ENCODE peak calls at places on chromosomes 3 and 15, in seven cellular contexts. U is right cardiac atrium, J is transverse colon, P is Peyer's patch, A is cardiac muscle cell, X is pancreas, Y is heart left ventricle. B is an unnamed sample.
A peak's percentile ranks its signal among the peaks of the same experiment; 100 is the strongest.

GRCh38 chr15:91263632-91264477 is 163.8 kb downstream of the SV2B start:
- DNase-seq in U (peak; percentile 92), J (peak; percentile 28), P (no peak), A (peak; percentile 13), X (no peak), Y (peak; percentile 81), B (no peak)

GRCh38 chr3:43855674-43856299 is 165.0 kb downstream of the ABHD5 start:
- DNase-seq in U (peak; percentile 79), J (peak; percentile 70), P (peak; percentile 31), A (peak; percentile 78), X (peak; percentile 69), Y (no peak), B (peak; percentile 24)

GRCh38 chr3:128780438-128780837 is 54.5 kb downstream of the RAB7A start:
- DNase-seq in U (no peak), J (no peak), P (no peak), A (no peak), X (no peak), Y (no peak), B (no peak)

GRCh38 chr3:72560857-72561675 is 287.2 kb downstream of the SHQ1 start:
- DNase-seq in U (no peak), J (no peak), P (no peak), A (no peak), X (no peak), Y (no peak), B (no peak)

GRCh38 chr3:172201136-172201989 is 162.0 kb downstream of the FNDC3B start:
- DNase-seq in U (peak; percentile 94), J (peak; percentile 74), P (peak; percentile 19), A (peak; percentile 93), X (peak; percentile 71), Y (peak; percentile 90), B (no peak)

GRCh38 chr3:179898024-179898423 is 138.7 kb downstream of the PEX5L start:
- DNase-seq in U (no peak), J (no peak), P (no peak), A (peak; percentile 53), X (no peak), Y (no peak), B (no peak)

GRCh38 chr15:90451215-90451850 is 63.3 kb downstream of the IQGAP1 start:
- DNase-seq in U (no peak), J (no peak), P (no peak), A (no peak), X (no peak), Y (no peak), B (no peak)

GRCh38 chr3:189863031-189863430 is 231.8 kb downstream of the TP63 start:
- DNase-seq in U (peak; percentile 70), J (no peak), P (no peak), A (peak; percentile 57), X (no peak), Y (peak; percentile 62), B (no peak)

GRCh38 chr15:89936051-89936792 is 23.5 kb upstream of the ARPIN start:
- DNase-seq in U (no peak), J (no peak), P (no peak), A (no peak), X (no peak), Y (no peak), B (peak; percentile 22)

GRCh38 chr15:58298883-58299282 is 132.9 kb upstream of the LIPC start:
- DNase-seq in U (peak; percentile 58), J (no peak), P (no peak), A (no peak), X (no peak), Y (no peak), B (no peak)

GRCh38 chr15:71485094-71485693 is 325.2 kb upstream of the NR2E3 start:
- DNase-seq in U (no peak), J (no peak), P (no peak), A (no peak), X (no peak), Y (no peak), B (no peak)

GRCh38 chr3:193783166-193783896 is 190.3 kb downstream of the OPA1 start:
- DNase-seq in U (no peak), J (no peak), P (no peak), A (peak; percentile 43), X (no peak), Y (no peak), B (no peak)

GRCh38 chr15:33091983-33092688 is 102.4 kb downstream of the FMN1 start:
- DNase-seq in U (no peak), J (peak; percentile 63), P (peak; percentile 18), A (no peak), X (no peak), Y (no peak), B (peak; percentile 55)

GRCh38 chr3:187925326-187925725 is 180.1 kb upstream of the BCL6 start:
- DNase-seq in U (no peak), J (no peak), P (no peak), A (peak; percentile 7), X (no peak), Y (no peak), B (no peak)

GRCh38 chr3:50616003-50616769 is 765 bp upstream of the MAPKAPK3 start:
- DNase-seq in U (peak; percentile 91), J (peak; percentile 92), P (peak; percentile 83), A (peak; percentile 87), X (peak; percentile 85), Y (peak; percentile 90), B (peak; percentile 79)

GRCh38 chr3:51675201-51675611 is 4.2 kb downstream of the TEX264 start:
- DNase-seq in U (no peak), J (no peak), P (no peak), A (peak; percentile 20), X (no peak), Y (no peak), B (no peak)

GRCh38 chr3:37993811-37994638 is 3.4 kb downstream of the VILL start:
- DNase-seq in U (peak; percentile 92), J (peak; percentile 79), P (peak; percentile 77), A (peak; percentile 93), X (peak; percentile 70), Y (peak; percentile 91), B (peak; percentile 74)

GRCh38 chr3:38027466-38028465 is 1.7 kb downstream of the PLCD1 start:
- DNase-seq in U (peak; percentile 33), J (peak; percentile 9), P (no peak), A (no peak), X (no peak), Y (peak; percentile 22), B (no peak)

GRCh38 chr15:63362873-63363272 is 18.8 kb downstream of the CA12 start:
- DNase-seq in U (no peak), J (no peak), P (no peak), A (no peak), X (no peak), Y (no peak), B (no peak)

GRCh38 chr15:63363292-63363691 is 18.4 kb downstream of the CA12 start:
- DNase-seq in U (no peak), J (no peak), P (no peak), A (no peak), X (no peak), Y (no peak), B (no peak)

GRCh38 chr15:63360170-63360569 is 21.5 kb downstream of the CA12 start:
- DNase-seq in U (no peak), J (no peak), P (no peak), A (no peak), X (no peak), Y (no peak), B (no peak)

GRCh38 chr15:63364293-63365003 is 17.2 kb downstream of the CA12 start:
- DNase-seq in U (peak; percentile 37), J (no peak), P (no peak), A (peak; percentile 29), X (no peak), Y (no peak), B (no peak)

GRCh38 chr15:63362196-63362595 is 19.4 kb downstream of the CA12 start:
- DNase-seq in U (peak; percentile 83), J (peak; percentile 57), P (no peak), A (peak; percentile 73), X (no peak), Y (no peak), B (no peak)
- H3K27me3 ChIP-seq in U (no peaks in the 10 kb centered on the region), J (no peaks in the 10 kb centered on the region), P (no peaks in the 10 kb centered on the region), A (peaks cover 3% of the 10 kb centered on the region), X (no peaks in the 10 kb centered on the region), Y (no peaks in the 10 kb centered on the region), B (no peaks in the 10 kb centered on the region)

GRCh38 chr3:183513046-183513706 is 42.3 kb downstream of the KLHL6 start:
- DNase-seq in U (no peak), J (peak; percentile 37), P (peak; percentile 72), A (peak; percentile 12), X (no peak), Y (no peak), B (peak; percentile 55)

GRCh38 chr3:183515968-183516851 is 39.3 kb downstream of the KLHL6 start:
- DNase-seq in U (no peak), J (peak; percentile 59), P (peak; percentile 82), A (no peak), X (no peak), Y (no peak), B (peak; percentile 59)

GRCh38 chr3:183514048-183514447 is 41.5 kb downstream of the KLHL6 start:
- DNase-seq in U (no peak), J (no peak), P (no peak), A (no peak), X (no peak), Y (no peak), B (no peak)

GRCh38 chr3:183518446-183519185 is 36.9 kb downstream of the KLHL6 start:
- DNase-seq in U (no peak), J (no peak), P (no peak), A (no peak), X (no peak), Y (no peak), B (no peak)

DNA sequence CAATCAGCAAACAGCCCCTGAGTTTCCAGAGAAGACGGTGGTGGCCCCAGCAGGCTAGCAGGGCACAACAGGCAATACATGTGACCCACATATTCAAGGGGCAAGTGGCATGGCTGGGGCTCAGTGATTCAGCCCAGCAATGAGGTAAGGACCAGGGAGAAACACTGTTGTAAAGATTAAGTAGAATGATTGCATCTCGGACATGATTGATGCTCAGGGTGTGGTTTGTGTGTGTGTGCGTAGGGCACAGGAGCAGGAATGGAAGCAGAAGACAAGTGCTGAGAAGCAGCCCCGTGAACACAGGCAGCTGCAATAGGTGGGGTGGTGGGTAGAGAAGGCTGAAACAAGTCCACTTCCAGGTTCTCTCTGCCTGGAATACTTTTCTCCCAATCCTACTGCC is 37.9 kb downstream of the KLHL6 start:
- DNase-seq in U (no peak), J (no peak), P (no peak), A (no peak), X (no peak), Y (no peak), B (no peak)
- H3K4me1 ChIP-seq in U (peaks cover 2% of the 10 kb centered on the region), J (no peaks in the 10 kb centered on the region), P (peaks cover 13% of the 10 kb centered on the region), A (peaks cover 14% of the 10 kb centered on the region), X (no peaks in the 10 kb centered on the region), Y (no peaks in the 10 kb centered on the region), B (peaks cover 54% of the 10 kb centered on the region)

DNA sequence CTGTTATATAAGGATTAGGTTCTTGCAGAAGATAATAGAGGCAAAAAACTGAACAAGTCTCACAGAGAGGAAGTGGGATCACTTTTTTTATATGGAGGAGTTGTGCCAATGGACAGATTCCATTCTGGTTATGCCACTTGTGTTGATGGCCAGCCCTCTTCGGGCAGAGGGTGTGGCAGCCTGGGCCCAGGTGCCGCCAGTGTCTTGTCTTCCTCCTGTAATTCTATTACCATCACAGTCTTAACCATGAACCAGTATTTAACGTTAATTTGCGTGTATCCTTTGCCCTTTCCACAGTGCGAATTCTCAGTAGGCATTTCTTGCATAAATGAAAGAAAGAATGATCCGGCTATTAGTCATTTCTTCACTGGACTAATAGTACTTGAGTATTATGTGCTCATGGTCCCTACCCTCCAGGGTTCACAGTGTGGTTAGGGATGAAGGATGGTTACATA is 7.0 kb upstream of the USP4 start:
- DNase-seq in U (no peak), J (no peak), P (no peak), A (no peak), X (no peak), Y (no peak), B (no peak)
- H3K27ac ChIP-seq in U (no peak overlapping the region), J (peak overlapping the region; percentile 70), P (peak overlapping the region; percentile 65), A (no peak overlapping the region), X (no peak overlapping the region), Y (peak overlapping the region; percentile 94), B (no peak overlapping the region)

GRCh38 chr15:73353734-73354133 is 15.0 kb downstream of the HCN4 start:
- DNase-seq in U (no peak), J (no peak), P (no peak), A (no peak), X (no peak), Y (no peak), B (no peak)
- H3K27me3 ChIP-seq in U (no peaks in the 10 kb centered on the region), J (peaks cover 2% of the 10 kb centered on the region), P (no peaks in the 10 kb centered on the region), A (no peaks in the 10 kb centered on the region), X (no peaks in the 10 kb centered on the region), Y (no peaks in the 10 kb centered on the region), B (no peaks in the 10 kb centered on the region)